ENCODE peak calls at places on chromosome 7, in ten cellular contexts. X is stimulated activated CD4-positive, alpha-beta T cell treated with anti-CD3 and anti-CD28 coated beads, Interleukin-1b, Interleukin-23, amount 100 ng/mL, for 1 hour; P is NCI-H1092; M is ureter; U is brain pericyte; Z is heart left ventricle; F is AML-193; H is tibial artery; C is NCI-H69; E is CD4-positive, alpha-beta T cell. L is an unnamed sample.

GRCh38 chr7:71165708-71166107 is 33.8 kb downstream of the GALNT17 start:
- DNase-seq in M (no peak), X (no peak), H (no peak), C (no peak), Z (no peak), U (no peak), P (no peak), F (no peak), E (no peak), L (no peak)

GRCh38 chr7:40694041-40694809 is 559.4 kb downstream of the SUGCT start:
- DNase-seq in U (no peak), H (no peak), E (no peak), F (no peak), P (no peak), X (no peak), C (no peak), M (no peak), Z (no peak), L (no peak)

GRCh38 chr7:106358103-106358663 is 73.4 kb upstream of the NAMPT start:
- DNase-seq in P (no peak), X (no peak), U (no peak), C (no peak), M (no peak), E (no peak), F (no peak), H (no peak), Z (no peak), L (no peak)

GRCh38 chr7:46282155-46282554 is 361.1 kb upstream of the IGFBP3 start:
- DNase-seq in Z (no peak), H (no peak), C (no peak), U (no peak), E (no peak), P (no peak), F (no peak), X (no peak), M (no peak), L (no peak)

GRCh38 chr7:139635521-139636240 is 112.2 kb downstream of the CLEC2L start:
- DNase-seq in U (no peak), H (no peak), X (no peak), M (no peak), C (no peak), Z (no peak), F (no peak), P (no peak), E (peak), L (no peak)

GRCh38 chr7:127782550-127783266 is 130.7 kb downstream of the SND1 start:
- DNase-seq in U (no peak), P (no peak), X (no peak), H (no peak), E (no peak), M (no peak), Z (no peak), F (peak), C (peak), L (no peak)

GRCh38 chr7:23530901-23531793 is 634 bp downstream of the TRA2A start:
- DNase-seq in E (peak), H (peak), C (peak), M (peak), U (peak), F (peak), X (no peak), P (peak), Z (peak), L (peak)

GRCh38 chr7:133633055-133633454 is 380.2 kb downstream of the EXOC4 start:
- DNase-seq in U (no peak), Z (no peak), P (no peak), X (no peak), F (peak), C (no peak), H (no peak), E (no peak), M (no peak), L (no peak)

GRCh38 chr7:6172331-6173295 is 99.8 kb downstream of the CYTH3 start:
- DNase-seq in U (no peak), F (no peak), P (no peak), C (no peak), H (no peak), Z (no peak), E (no peak), M (no peak), X (no peak), L (no peak)

GRCh38 chr7:117086788-117087187 is 133.5 kb downstream of the ST7 start:
- DNase-seq in H (no peak), U (no peak), X (no peak), Z (no peak), E (no peak), C (no peak), P (no peak), M (no peak), F (no peak), L (no peak)

GRCh38 chr7:108094933-108095710 is 35.0 kb downstream of the LAMB4 start:
- DNase-seq in X (no peak), F (no peak), M (no peak), C (peak), E (no peak), H (peak), U (peak), P (no peak), Z (no peak), L (no peak)

GRCh38 chr7:108499575-108499974 is 26.4 kb downstream of the PNPLA8 start:
- DNase-seq in P (no peak), X (no peak), M (no peak), E (no peak), F (no peak), H (no peak), C (no peak), Z (no peak), U (no peak), L (no peak)

GRCh38 chr7:121195859-121196588 is 132.8 kb upstream of the WNT16 start:
- DNase-seq in F (no peak), Z (no peak), C (peak), P (no peak), E (no peak), H (no peak), U (no peak), X (no peak), M (no peak), L (no peak)

L was measured in amygdala.